ENCODE peak calls at places on chromosomes 13 and 19, in four cellular contexts. S is mesenchymal stem cell, I is neuronal stem cell, N is H1. O is an unnamed sample.

GRCh38 chr19:42634409-42635232 is 39.9 kb upstream of the CEACAM8 start:
- DNase-seq in N (peak), S (no peak), I (no peak), O (no peak)

GRCh38 chr13:99982021-99982740 is 597 bp downstream of the ZIC2 start:
- DNase-seq in S (no peak), N (no peak), I (no peak), O (no peak)

GRCh38 chr19:15862444-15862843 is 35.4 kb downstream of the CYP4F2 start:
- DNase-seq in S (no peak), N (no peak), I (no peak), O (no peak)

GRCh38 chr13:96029002-96029401 is 24.2 kb downstream of the UGGT2 start:
- DNase-seq in I (no peak), N (no peak), S (no peak), O (no peak)

GRCh38 chr13:99028890-99029289 is 51.0 kb upstream of the DOCK9 start:
- DNase-seq in I (no peak), N (peak), S (no peak), O (peak)

GRCh38 chr13:50291611-50292010 is 276.4 kb downstream of the KCNRG start:
- DNase-seq in I (no peak), S (no peak), N (no peak), O (no peak)

GRCh38 chr19:35140898-35141626 is 2.0 kb upstream of the FXYD7 start:
- DNase-seq in S (peak), I (peak), N (peak), O (peak)

GRCh38 chr13:48235100-48235813 is 2.3 kb downstream of the ITM2B start:
- DNase-seq in S (peak), N (no peak), I (no peak), O (peak)

GRCh38 chr19:35216833-35217707 is 11.5 kb downstream of the FAM187B start:
- DNase-seq in N (no peak), I (no peak), S (no peak), O (peak)

GRCh38 chr13:28584873-28585317 is 74.0 kb upstream of the POMP start:
- DNase-seq in N (no peak), I (no peak), S (peak), O (no peak)

GRCh38 chr13:59318320-59318930 is 845.3 kb downstream of the DIAPH3 start:
- DNase-seq in I (peak), S (peak), N (peak), O (peak)

GRCh38 chr13:113058988-113059850 is 46.4 kb upstream of the F7 start:
- DNase-seq in N (no peak), S (no peak), I (no peak), O (no peak)

GRCh38 chr19:38527466-38528136 is 90.2 kb downstream of the MAP4K1 start:
- DNase-seq in I (no peak), S (no peak), N (peak), O (peak)

GRCh38 chr13:83825676-83826075 is 56.6 kb downstream of the SLITRK1 start:
- DNase-seq in I (no peak), N (no peak), S (no peak), O (no peak)

GRCh38 chr19:47110521-47111080 is 3.0 kb downstream of the ZC3H4 start:
- DNase-seq in I (no peak), S (no peak), N (no peak), O (no peak)

GRCh38 chr13:72645521-72645920 is 81.9 kb downstream of the MZT1 start:
- DNase-seq in I (no peak), S (no peak), N (no peak), O (no peak)

GRCh38 chr13:50733392-50733791 is 110.1 kb downstream of the DLEU7 start:
- DNase-seq in N (no peak), S (no peak), I (no peak), O (no peak)

GRCh38 chr13:45068036-45069001 is 52.0 kb upstream of the GTF2F2 start:
- DNase-seq in I (no peak), S (no peak), N (no peak), O (no peak)

GRCh38 chr13:45060062-45060461 is 60.2 kb upstream of the GTF2F2 start:
- DNase-seq in S (no peak), N (no peak), I (no peak), O (no peak)

GRCh38 chr13:45063261-45063870 is 56.9 kb upstream of the GTF2F2 start:
- DNase-seq in I (no peak), N (no peak), S (peak), O (no peak)
- H3K18ac ChIP-seq in I (no peak), N (no peak), S (no peak), O (no peak)

DNA sequence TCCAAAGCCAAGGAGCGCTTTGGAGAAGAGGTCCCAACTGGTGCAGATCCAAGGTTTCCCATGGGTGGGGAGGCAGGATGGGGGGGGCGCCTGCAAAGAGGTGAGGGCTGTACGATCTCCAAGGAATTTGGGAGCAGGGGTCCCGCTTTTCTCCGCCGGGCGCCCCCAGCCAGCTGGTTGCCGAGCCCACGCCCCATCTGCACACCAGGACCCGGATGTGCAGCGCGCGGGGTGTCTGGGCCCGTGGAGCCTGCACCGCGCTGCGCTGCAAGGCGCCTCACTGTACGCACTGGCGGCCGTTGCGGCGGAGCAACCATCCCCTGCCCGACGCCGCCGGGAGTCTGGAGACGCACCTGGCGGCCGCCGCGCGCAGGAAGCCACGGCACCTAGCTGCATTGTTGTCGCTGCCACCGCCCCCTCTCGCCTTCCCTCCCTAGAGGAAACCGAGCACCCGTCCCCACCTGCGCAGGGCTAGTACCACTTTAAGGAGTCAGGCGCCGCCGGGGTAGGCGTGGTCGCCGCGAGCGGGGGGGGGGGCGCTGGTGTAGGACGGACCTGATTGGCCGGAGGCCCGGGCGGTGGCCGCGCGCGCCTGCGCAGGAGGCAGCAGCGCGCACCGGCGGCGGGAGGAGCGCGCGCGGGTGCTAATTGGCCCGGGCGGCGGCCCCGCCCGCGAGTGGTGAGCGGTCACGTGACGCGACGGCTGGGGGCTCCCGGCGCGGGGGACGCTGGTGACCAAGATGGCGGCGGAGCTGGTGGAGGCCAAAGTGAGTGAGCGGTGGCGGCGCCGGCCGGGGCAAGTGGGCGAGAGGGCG is at the start of gene PIAS4:
- DNase-seq in N (peak), S (peak), I (peak), O (peak)
- H2BK12ac ChIP-seq in N (peak), S (no peak), I (no peak), O (no peak)

GRCh38 chr13:78054152-78054551 is 135.5 kb upstream of the EDNRB start:
- DNase-seq in S (no peak), N (no peak), I (no peak), O (no peak)
- H2BK15ac ChIP-seq in S (no peak), N (no peak), I (no peak), O (no peak)

GRCh38 chr19:10207026-10207425 is 12.3 kb upstream of the DNMT1 start:
- DNase-seq in N (no peak), S (no peak), I (no peak), O (no peak)
- H3K18ac ChIP-seq in N (no peak), S (no peak), I (no peak), O (no peak)

GRCh38 chr13:24005711-24006281 is 108.5 kb upstream of the C1QTNF9B start:
- DNase-seq in I (no peak), N (no peak), S (no peak), O (no peak)

GRCh38 chr13:24008679-24009078 is 111.4 kb upstream of the C1QTNF9B start:
- DNase-seq in I (no peak), S (no peak), N (no peak), O (no peak)

GRCh38 chr13:24004971-24005370 is 107.7 kb upstream of the C1QTNF9B start:
- DNase-seq in N (no peak), S (no peak), I (no peak), O (no peak)

GRCh38 chr13:24007979-24008620 is 110.8 kb upstream of the C1QTNF9B start:
- DNase-seq in N (no peak), I (no peak), S (no peak), O (no peak)

DNA sequence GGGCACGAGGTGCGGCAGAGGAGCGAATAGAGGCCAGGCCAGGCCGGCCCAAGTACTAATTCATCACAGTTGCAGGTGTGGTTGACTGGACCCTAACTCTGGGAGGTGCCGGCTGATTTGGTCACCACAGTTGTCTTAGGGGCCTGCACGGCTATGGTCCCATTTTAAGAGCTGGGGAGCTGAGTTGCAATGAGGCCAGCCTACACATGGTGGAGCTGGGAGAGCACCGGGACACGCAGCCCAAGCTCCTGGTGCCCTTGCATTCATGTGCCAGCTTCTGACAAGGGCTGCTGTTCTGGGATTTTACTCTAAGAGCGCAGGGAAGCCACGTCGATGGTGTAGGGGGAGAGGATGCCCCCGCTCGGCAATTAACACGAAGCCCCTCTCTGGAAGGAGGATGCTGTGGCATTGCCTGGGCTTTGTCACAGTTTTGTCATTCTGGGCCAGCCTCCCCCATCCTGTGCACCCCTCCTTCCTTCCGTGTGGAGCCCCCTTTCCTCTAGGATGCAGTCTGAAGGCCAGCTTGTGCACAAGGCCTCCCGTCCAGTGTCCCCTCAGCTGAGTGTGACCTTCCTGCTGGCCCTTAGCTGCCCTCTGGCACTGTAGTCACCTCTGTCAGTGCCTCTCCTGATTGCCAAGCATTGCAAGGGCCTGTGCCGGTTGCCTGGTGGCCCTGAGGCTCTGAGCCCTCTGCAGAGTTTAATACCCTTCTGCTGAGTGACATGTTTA is 109.4 kb upstream of the C1QTNF9B start:
- DNase-seq in N (no peak), I (no peak), S (no peak), O (no peak)
- H2BK12ac ChIP-seq in N (no peak), I (no peak), S (no peak), O (no peak)

DNA sequence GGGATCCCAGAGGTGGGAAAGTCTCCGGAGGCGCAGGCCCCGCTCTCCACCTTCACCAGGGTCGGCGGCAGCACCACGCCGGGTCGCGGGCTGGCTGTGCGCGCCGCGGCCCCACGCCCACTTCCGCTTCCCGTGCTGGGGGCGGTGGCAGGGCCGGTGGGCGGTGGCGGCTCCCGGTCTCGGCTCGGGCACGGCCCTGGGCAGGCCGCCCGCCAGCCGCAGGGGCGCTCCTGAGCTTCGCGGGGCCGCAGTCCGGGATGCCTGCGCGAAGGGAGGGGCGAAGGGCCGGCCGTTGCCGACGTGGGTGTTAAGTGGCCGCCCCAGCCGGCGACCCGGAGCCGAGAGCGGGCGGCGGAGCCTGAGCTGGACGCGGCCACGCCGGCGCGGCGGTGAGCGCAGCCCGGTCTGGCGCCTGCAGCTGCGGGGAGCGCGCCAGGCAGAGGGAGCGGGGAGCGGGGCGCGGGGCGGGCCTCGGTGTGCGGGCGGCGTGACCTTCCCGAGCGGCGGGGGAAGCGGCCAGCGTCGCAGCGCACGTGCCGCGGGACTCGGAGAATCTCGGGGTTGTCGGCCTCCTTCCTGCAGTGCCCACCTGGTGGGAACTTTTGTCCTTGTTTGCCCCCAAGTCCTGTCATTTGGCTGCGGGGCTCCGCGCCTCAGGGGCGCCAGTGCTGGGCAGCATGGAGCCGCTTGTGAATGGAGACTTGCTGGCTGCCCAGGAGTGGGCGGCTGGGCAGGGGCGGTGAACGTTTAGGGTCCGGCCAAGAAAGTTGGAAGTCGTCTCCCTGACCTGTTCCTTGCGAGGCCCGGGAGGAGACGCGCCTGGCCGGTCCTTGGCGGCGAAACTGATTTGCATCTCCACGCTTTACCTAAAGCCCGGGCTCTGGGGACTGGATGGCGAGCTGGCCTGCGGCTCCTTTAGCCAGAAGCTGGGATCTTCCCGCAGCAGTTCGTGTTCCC is at the start of gene SLC25A15:
- DNase-seq in N (peak), I (peak), S (peak), O (peak)
- H2BK15ac ChIP-seq in N (no peak), I (peak), S (peak), O (no peak)

GRCh38 chr19:45442408-45442926 is 18.8 kb upstream of the ERCC1 start:
- DNase-seq in N (no peak), S (no peak), I (no peak), O (no peak)

GRCh38 chr19:45445139-45445538 is 21.4 kb upstream of the ERCC1 start:
- DNase-seq in S (no peak), N (no peak), I (no peak), O (no peak)

GRCh38 chr19:45442927-45443461 is 19.3 kb upstream of the ERCC1 start:
- DNase-seq in N (peak), I (no peak), S (peak), O (peak)

GRCh38 chr19:45444318-45445041 is 20.8 kb upstream of the ERCC1 start:
- DNase-seq in N (peak), S (peak), I (peak), O (peak)

DNA sequence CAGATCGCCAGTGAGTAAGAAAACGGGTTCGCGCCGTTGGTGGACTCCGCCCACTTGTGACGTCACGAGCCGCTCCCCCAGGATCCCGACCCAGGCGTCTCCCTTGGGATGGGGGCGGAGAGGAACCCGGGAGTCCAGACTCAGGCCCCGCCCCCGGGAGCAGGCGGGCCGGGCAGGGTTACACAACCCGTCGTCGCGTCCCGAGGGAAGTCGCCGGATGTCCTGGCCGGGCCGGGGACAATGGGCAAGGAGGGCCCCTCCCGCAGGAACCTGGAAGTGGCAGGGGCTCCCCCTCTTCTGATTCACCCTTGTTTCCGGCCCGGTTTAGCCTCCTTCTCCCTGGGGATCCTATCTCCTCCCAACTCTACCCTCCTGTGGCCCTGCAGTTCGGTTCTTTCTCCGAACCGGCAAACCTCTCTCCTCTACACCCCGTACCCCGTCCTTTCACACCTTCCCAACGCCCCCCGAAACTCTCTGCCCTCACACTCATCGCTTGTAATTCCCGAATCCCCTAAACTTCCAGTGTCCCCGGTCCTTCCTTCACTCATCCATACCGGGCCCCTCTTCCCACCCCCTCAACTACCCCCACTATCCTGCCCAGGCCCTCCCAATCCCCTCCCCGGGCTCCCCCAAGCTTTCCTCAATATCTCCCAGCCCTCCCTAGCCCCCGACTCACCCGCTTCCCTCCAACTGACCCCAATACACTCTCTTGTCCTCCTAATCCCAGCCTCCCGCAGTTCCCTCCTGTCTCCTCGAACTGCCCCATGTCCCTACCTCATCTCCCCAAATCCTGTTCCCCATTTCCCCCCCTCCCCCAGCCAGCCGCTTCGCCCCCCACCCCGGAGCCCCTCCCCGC is 20.0 kb upstream of the ERCC1 start:
- DNase-seq in I (peak), N (peak), S (peak), O (peak)
- H3K18ac ChIP-seq in I (peak), N (peak), S (peak), O (peak)

DNA sequence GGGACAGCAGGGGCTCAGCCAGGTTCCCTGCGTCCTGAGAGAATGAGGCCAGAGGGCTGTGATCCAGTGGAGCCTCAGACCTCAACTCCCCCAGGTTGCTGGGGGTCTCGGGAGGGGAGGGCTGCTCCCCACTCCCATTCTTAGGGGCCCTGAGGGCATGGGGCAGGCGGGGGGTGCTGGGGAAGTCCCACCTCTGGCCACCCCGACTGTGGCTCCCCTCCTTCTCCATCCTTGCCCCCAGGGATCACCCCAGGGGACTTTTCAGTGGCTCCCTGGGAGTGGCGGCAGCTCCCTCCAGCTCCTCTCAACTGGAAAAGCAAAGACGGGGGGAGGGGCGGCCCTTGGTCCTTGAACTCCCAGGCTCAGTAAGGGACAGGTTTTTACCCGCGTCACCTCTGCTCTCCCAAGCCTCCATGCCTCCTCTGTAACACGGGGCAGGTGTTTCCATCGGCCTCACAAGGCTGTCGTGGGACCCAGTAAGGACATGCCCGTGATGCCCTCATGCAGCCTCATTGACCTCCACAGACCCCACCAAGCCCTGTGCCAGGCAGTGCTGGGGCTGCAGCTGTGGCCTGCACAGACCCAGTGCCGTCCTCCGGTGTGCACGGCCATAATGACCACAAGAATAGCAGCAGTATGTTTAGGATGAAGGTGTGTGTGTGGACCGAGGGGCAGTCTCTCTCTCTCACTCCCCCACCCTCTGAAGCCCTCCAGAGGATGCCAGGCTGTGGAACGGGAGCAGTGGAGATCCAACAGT is 11.6 kb upstream of the TOMM40 start:
- DNase-seq in I (no peak), S (no peak), N (no peak), O (no peak)
- H2BK12ac ChIP-seq in I (no peak), S (no peak), N (peak), O (no peak)